ENCODE peak calls at places on chromosomes 2 and 18, in seven cellular contexts. G is heart left ventricle, F is right lobe of liver, Y is IMR-90, N is suprapubic skin, X is stomach, R is GM12878. B is an unnamed sample.

GRCh38 chr2:48715042-48715899 is 40.3 kb downstream of the LHCGR start:
- DNase-seq in N (no peak), G (no peak), Y (peak), X (peak), R (no peak), F (peak), B (no peak)

GRCh38 chr2:114252713-114253112 is 189.7 kb upstream of the DPP10 start:
- DNase-seq in X (no peak), Y (no peak), G (no peak), R (no peak), F (no peak), N (no peak), B (no peak)

GRCh38 chr2:233435436-233436190 is 81.3 kb downstream of the DGKD start:
- DNase-seq in F (peak), Y (no peak), X (peak), R (no peak), N (peak), G (peak), B (peak)

GRCh38 chr18:50776383-50776782 is 43.4 kb downstream of the MRO start:
- DNase-seq in F (no peak), N (no peak), R (no peak), Y (no peak), X (no peak), G (no peak), B (no peak)

GRCh38 chr2:45741451-45741850 is 90.0 kb downstream of the PRKCE start:
- DNase-seq in R (no peak), Y (no peak), F (peak), X (peak), G (peak), N (no peak), B (no peak)

GRCh38 chr2:238855891-238856580 is 8.2 kb downstream of the TWIST2 start:
- DNase-seq in R (no peak), Y (no peak), F (no peak), N (peak), G (peak), X (no peak), B (no peak)

GRCh38 chr2:147149589-147150245 is 695.1 kb upstream of the ACVR2A start:
- DNase-seq in N (no peak), Y (no peak), G (no peak), R (no peak), F (no peak), X (no peak), B (no peak)

GRCh38 chr18:48641981-48642380 is 103.2 kb downstream of the CTIF start:
- DNase-seq in X (no peak), Y (peak), G (no peak), N (no peak), F (no peak), R (no peak), B (no peak)

GRCh38 chr2:221377597-221377996 is 194.5 kb downstream of the EPHA4 start:
- DNase-seq in N (no peak), X (no peak), G (no peak), F (no peak), Y (no peak), R (peak), B (no peak)

GRCh38 chr2:15159751-15160177 is 401.4 kb downstream of the NBAS start:
- DNase-seq in X (no peak), Y (peak), N (no peak), G (no peak), R (no peak), F (no peak), B (no peak)

GRCh38 chr2:160970052-160970846 is 190.0 kb upstream of the TANK start:
- DNase-seq in F (no peak), R (no peak), N (no peak), Y (peak), X (no peak), G (peak), B (peak)
- H3K4me3 ChIP-seq in F (peak), R (no peak), N (no peak), Y (no peak), X (no peak), G (peak), B (peak)

GRCh38 chr18:39184176-39184575 is 1618.6 kb upstream of the CELF4 start:
- DNase-seq in N (no peak), X (no peak), G (no peak), F (no peak), R (no peak), Y (no peak), B (no peak)

GRCh38 chr18:39188278-39188677 is 1622.7 kb upstream of the CELF4 start:
- DNase-seq in Y (no peak), X (no peak), F (no peak), G (no peak), R (no peak), N (no peak), B (no peak)

GRCh38 chr18:39191058-39191457 is 1625.5 kb upstream of the CELF4 start:
- DNase-seq in R (no peak), Y (no peak), N (no peak), G (no peak), F (no peak), X (no peak), B (no peak)

GRCh38 chr18:39190508-39190907 is 1624.9 kb upstream of the CELF4 start:
- DNase-seq in F (no peak), Y (no peak), N (no peak), G (no peak), R (no peak), X (no peak), B (no peak)

GRCh38 chr18:39186008-39186407 is 1620.4 kb upstream of the CELF4 start:
- DNase-seq in R (no peak), F (no peak), Y (no peak), G (no peak), X (no peak), N (no peak), B (no peak)
- H3K27ac ChIP-seq in R (no peak), F (no peak), Y (no peak), G (no peak), X (no peak), N (no peak), B (no peak)

GRCh38 chr2:17538022-17538843 is 2.3 kb upstream of the VSNL1 start:
- DNase-seq in Y (peak), F (peak), X (no peak), N (no peak), R (no peak), G (no peak), B (no peak)

GRCh38 chr2:17538844-17539554 is 1.5 kb upstream of the VSNL1 start:
- DNase-seq in F (peak), X (peak), N (no peak), Y (peak), G (peak), R (no peak), B (no peak)

GRCh38 chr2:17539993-17540812 is at the start of gene VSNL1:
- DNase-seq in N (no peak), F (peak), Y (peak), X (peak), G (peak), R (no peak), B (peak)

GRCh38 chr2:17540813-17541513 is 467 bp downstream of the VSNL1 start:
- DNase-seq in G (no peak), R (no peak), F (no peak), X (no peak), Y (no peak), N (no peak), B (no peak)

DNA sequence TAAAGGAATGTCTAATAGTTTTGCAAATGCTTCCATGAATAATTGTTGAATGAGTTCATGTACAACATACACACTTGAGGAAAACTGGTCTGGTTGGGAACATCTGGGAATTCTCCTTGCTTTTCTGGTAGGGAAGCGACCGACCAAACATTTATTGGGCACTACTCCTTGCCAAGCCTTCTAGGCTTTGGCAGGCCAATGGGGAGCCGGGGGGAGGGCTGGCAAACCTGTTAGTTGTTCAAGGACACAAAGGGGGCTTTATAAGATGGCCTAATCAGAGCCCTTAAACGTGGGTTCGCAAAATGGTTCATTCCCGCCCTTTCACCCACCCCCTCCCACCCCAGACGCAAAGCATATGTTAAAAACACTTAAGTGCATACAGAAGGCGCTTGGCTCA is 902 bp upstream of the VSNL1 start:
- DNase-seq in R (no peak), Y (no peak), X (no peak), F (peak), N (no peak), G (no peak), B (no peak)
- TF ChIP-seq POLR2A in R (no peak), Y (no peak), X (no peak), F (no peak), N (no peak), G (no peak), B (no peak)

GRCh38 chr2:237440819-237441281 is 26.9 kb upstream of the COL6A3 start:
- DNase-seq in F (no peak), X (no peak), R (no peak), N (peak), G (no peak), Y (peak), B (no peak)

GRCh38 chr2:237445611-237446332 is 31.8 kb upstream of the COL6A3 start:
- DNase-seq in G (no peak), N (no peak), R (no peak), Y (no peak), X (no peak), F (no peak), B (no peak)

GRCh38 chr2:237446333-237446654 is 32.3 kb upstream of the COL6A3 start:
- DNase-seq in F (no peak), R (no peak), N (no peak), G (no peak), Y (no peak), X (no peak), B (no peak)

GRCh38 chr2:237441605-237442004 is 27.6 kb upstream of the COL6A3 start:
- DNase-seq in N (no peak), Y (peak), R (no peak), G (no peak), F (no peak), X (no peak), B (no peak)

GRCh38 chr2:237444026-237444425 is 30.1 kb upstream of the COL6A3 start:
- DNase-seq in G (no peak), X (no peak), Y (no peak), N (no peak), R (no peak), F (no peak), B (no peak)
- H3K4me3 ChIP-seq in G (no peak), X (no peak), Y (no peak), N (no peak), R (no peak), F (no peak), B (no peak)

B was measured in Peyer's patch.